ENCODE peak calls at places on chromosomes 6 and 20, in ten cellular contexts. R is stomach; Q is nucleus accumbens; X is heart right ventricle; N is NCI-H1417 treated with DMSO at 0.1 percent for 48 hours; Y is activated CD8-positive, alpha-beta memory T cell treated with anti-CD3 and anti-CD28 coated beads, Interleukin-2, amount 10 ng/mL, durations not matched to agents 7 days and 5 days; A is pulmonary artery endothelial cell; J is T-helper 1 cell; F is GM12865; L is NCI-H1105. K is an unnamed sample.
A peak's percentile ranks its signal among the peaks of the same experiment; 100 is the strongest.

GRCh38 chr6:56729719-56730118 is 87.0 kb upstream of the DST start:
- DNase-seq in R (no peak), Q (no peak), X (no peak), N (no peak), Y (no peak), A (no peak), J (no peak), F (no peak), L (no peak), K (no peak)

GRCh38 chr6:130453230-130453629 is 87.4 kb downstream of the TMEM200A start:
- DNase-seq in R (no peak), Q (no peak), X (no peak), N (no peak), Y (no peak), A (no peak), J (no peak), F (peak; percentile 62), L (no peak), K (no peak)

GRCh38 chr20:37602634-37603033 is 75.0 kb upstream of the BLCAP start:
- DNase-seq in R (no peak), Q (no peak), X (no peak), N (no peak), Y (no peak), A (no peak), J (no peak), F (no peak), L (no peak), K (no peak)

GRCh38 chr6:155628315-155628714 is 172.7 kb upstream of the NOX3 start:
- DNase-seq in R (no peak), Q (no peak), X (no peak), N (no peak), Y (no peak), A (no peak), J (no peak), F (peak; percentile 40), L (no peak), K (peak; percentile 5)

GRCh38 chr20:54123587-54124180 is 50.1 kb downstream of the CYP24A1 start:
- DNase-seq in R (peak; percentile 84), Q (no peak), X (no peak), N (no peak), Y (no peak), A (no peak), J (no peak), F (no peak), L (no peak), K (peak; percentile 76)

GRCh38 chr20:33084722-33085121 is 5.3 kb downstream of the BPIFB4 start:
- DNase-seq in R (no peak), Q (no peak), X (no peak), N (no peak), Y (no peak), A (no peak), J (no peak), F (no peak), L (no peak), K (no peak)

GRCh38 chr6:7107578-7108195 is at the start of gene RREB1:
- DNase-seq in R (peak; percentile 57), Q (no peak), X (peak; percentile 70), N (no peak), Y (peak; percentile 75), A (no peak), J (peak; percentile 52), F (peak; percentile 79), L (no peak), K (peak; percentile 88)

GRCh38 chr20:32183947-32184635 is 23.5 kb downstream of the PLAGL2 start:
- DNase-seq in R (no peak), Q (no peak), X (no peak), N (no peak), Y (no peak), A (no peak), J (no peak), F (no peak), L (no peak), K (no peak)

GRCh38 chr20:44010162-44010704 is 95.6 kb downstream of the TOX2 start:
- DNase-seq in R (no peak), Q (no peak), X (no peak), N (peak; percentile 46), Y (no peak), A (no peak), J (no peak), F (no peak), L (peak; percentile 82), K (no peak)

GRCh38 chr6:40763001-40763400 is 175.8 kb upstream of the LRFN2 start:
- DNase-seq in R (peak; percentile 54), Q (no peak), X (peak; percentile 71), N (no peak), Y (no peak), A (no peak), J (no peak), F (no peak), L (no peak), K (no peak)

GRCh38 chr6:28167068-28167467 is 25.4 kb downstream of the ZKSCAN8 start:
- DNase-seq in R (no peak), Q (no peak), X (no peak), N (no peak), Y (no peak), A (no peak), J (no peak), F (no peak), L (no peak), K (no peak)

GRCh38 chr6:61203966-61204496 is 1082.0 kb downstream of the KHDRBS2 start:
- DNase-seq in R (no peak), Q (no peak), X (no peak), N (no peak), Y (no peak), A (no peak), J (no peak), F (no peak), L (no peak), K (no peak)

GRCh38 chr6:106167105-106167814 is 81.1 kb downstream of the PRDM1 start:
- DNase-seq in R (no peak), Q (no peak), X (no peak), N (no peak), Y (no peak), A (no peak), J (no peak), F (peak; percentile 96), L (no peak), K (no peak)

GRCh38 chr6:83958250-83958685 is 75.3 kb upstream of the MRAP2 start:
- DNase-seq in R (no peak), Q (no peak), X (no peak), N (no peak), Y (no peak), A (no peak), J (no peak), F (no peak), L (no peak), K (no peak)

GRCh38 chr6:6588064-6588923 is at the start of gene LY86:
- DNase-seq in R (no peak), Q (no peak), X (peak; percentile 54), N (no peak), Y (no peak), A (no peak), J (no peak), F (peak; percentile 95), L (no peak), K (peak; percentile 34)

GRCh38 chr6:116010400-116011095 is 50.1 kb downstream of the FRK start:
- DNase-seq in R (peak; percentile 75), Q (no peak), X (peak; percentile 71), N (no peak), Y (peak; percentile 70), A (peak; percentile 8), J (no peak), F (peak; percentile 81), L (peak; percentile 60), K (peak; percentile 80)

GRCh38 chr6:144715344-144715743 is 430.2 kb downstream of the UTRN start:
- DNase-seq in R (no peak), Q (no peak), X (no peak), N (no peak), Y (no peak), A (no peak), J (no peak), F (peak; percentile 22), L (no peak), K (no peak)

GRCh38 chr6:66277400-66277799 is 570.4 kb upstream of the EYS start:
- DNase-seq in R (no peak), Q (no peak), X (no peak), N (no peak), Y (no peak), A (no peak), J (no peak), F (no peak), L (no peak), K (no peak)

GRCh38 chr20:50405915-50406609 is 104.1 kb upstream of the PTPN1 start:
- DNase-seq in R (no peak), Q (no peak), X (no peak), N (no peak), Y (no peak), A (no peak), J (no peak), F (no peak), L (no peak), K (no peak)

GRCh38 chr20:60108397-60108796 is 150.2 kb downstream of the CDH26 start:
- DNase-seq in R (no peak), Q (no peak), X (no peak), N (no peak), Y (no peak), A (no peak), J (no peak), F (no peak), L (no peak), K (no peak)

GRCh38 chr6:146859795-146860495 is 261.2 kb downstream of the ADGB start:
- DNase-seq in R (no peak), Q (no peak), X (no peak), N (no peak), Y (no peak), A (no peak), J (no peak), F (no peak), L (no peak), K (no peak)

GRCh38 chr6:30615219-30615957 is 1.7 kb downstream of the PPP1R10 start:
- DNase-seq in R (peak; percentile 38), Q (peak; percentile 30), X (peak; percentile 52), N (no peak), Y (peak; percentile 62), A (peak; percentile 71), J (no peak), F (peak; percentile 86), L (peak; percentile 83), K (peak; percentile 94)

GRCh38 chr20:44936510-44936909 is 23.7 kb downstream of the TOMM34 start:
- DNase-seq in R (no peak), Q (no peak), X (no peak), N (no peak), Y (no peak), A (no peak), J (no peak), F (no peak), L (no peak), K (no peak)

GRCh38 chr20:15327123-15327522 is 989.7 kb upstream of the FLRT3 start:
- DNase-seq in R (no peak), Q (no peak), X (no peak), N (no peak), Y (no peak), A (no peak), J (no peak), F (no peak), L (no peak), K (no peak)

GRCh38 chr6:157099912-157100593 is 223.3 kb downstream of the TMEM242 start:
- DNase-seq in R (no peak), Q (no peak), X (peak; percentile 24), N (no peak), Y (peak; percentile 82), A (peak; percentile 35), J (no peak), F (peak; percentile 82), L (no peak), K (no peak)

GRCh38 chr20:32524871-32525501 is 60.1 kb downstream of the NOL4L start:
- DNase-seq in R (peak; percentile 92), Q (no peak), X (peak; percentile 78), N (no peak), Y (no peak), A (no peak), J (no peak), F (no peak), L (peak; percentile 78), K (no peak)

GRCh38 chr6:138485005-138485545 is 14.2 kb downstream of the NHSL1 start:
- DNase-seq in R (no peak), Q (no peak), X (no peak), N (peak; percentile 39), Y (no peak), A (no peak), J (no peak), F (no peak), L (peak; percentile 74), K (peak; percentile 64)

GRCh38 chr6:71248306-71248705 is 40.3 kb upstream of the OGFRL1 start:
- DNase-seq in R (no peak), Q (no peak), X (peak; percentile 9), N (no peak), Y (no peak), A (no peak), J (no peak), F (peak; percentile 41), L (no peak), K (peak; percentile 95)